ENCODE peak calls at places on chromosomes 4 and X, in eight cellular contexts. G is lung; V is uterus; B is OCI-LY7; C is CD8-positive, alpha-beta T cell; D is astrocyte; M is astrocyte of the spinal cord; U is AG09309. Z is an unnamed sample.

GRCh38 chr4:176814770-176815169 is 22.0 kb upstream of the VEGFC start:
- DNase-seq in C (no peak), B (no peak), G (no peak), M (peak; percentile 47), U (peak; percentile 67), V (no peak), D (peak; percentile 95), Z (no peak)

GRCh38 chrX:36963069-36963808 is 44.9 kb upstream of the FAM47C start:
- DNase-seq in G (no peak), M (no peak), U (no peak), B (no peak), V (no peak), D (no peak), C (no peak), Z (no peak)

GRCh38 chr4:156493858-156494257 is 477.7 kb downstream of the PDGFC start:
- DNase-seq in D (peak; percentile 71), C (no peak), G (no peak), M (no peak), V (no peak), B (no peak), U (no peak), Z (no peak)

GRCh38 chrX:57655065-57655464 is 25.0 kb downstream of the NLRP2B start:
- DNase-seq in B (no peak), M (no peak), C (no peak), U (no peak), G (no peak), D (no peak), V (no peak), Z (no peak)

GRCh38 chr4:176534566-176534965 is 214.8 kb downstream of the SPCS3 start:
- DNase-seq in B (no peak), D (peak; percentile 90), V (no peak), M (peak; percentile 90), G (no peak), C (no peak), U (peak; percentile 48), Z (no peak)

GRCh38 chr4:52071786-52072552 is 20.9 kb downstream of the SPATA18 start:
- DNase-seq in M (no peak), G (no peak), U (no peak), C (no peak), D (no peak), B (no peak), V (no peak), Z (no peak)

GRCh38 chrX:17459596-17459995 is 84.6 kb downstream of the NHS start:
- DNase-seq in C (no peak), B (no peak), M (peak; percentile 45), U (peak; percentile 37), G (no peak), V (no peak), D (peak; percentile 85), Z (no peak)

GRCh38 chr4:99759346-99759984 is 57.2 kb upstream of the DAPP1 start:
- DNase-seq in C (no peak), B (no peak), V (no peak), D (no peak), M (peak; percentile 18), G (no peak), U (no peak), Z (no peak)

GRCh38 chr4:78776031-78776728 is at the start of gene BMP2K:
- DNase-seq in V (peak; percentile 81), D (peak; percentile 48), G (peak; percentile 82), M (peak; percentile 72), U (no peak), B (peak; percentile 88), C (peak; percentile 68), Z (peak; percentile 26)

GRCh38 chr4:8595237-8596087 is 2.9 kb downstream of the CPZ start:
- DNase-seq in U (no peak), D (peak; percentile 12), M (no peak), G (no peak), V (no peak), B (no peak), C (no peak), Z (no peak)

GRCh38 chrX:27976284-27976683 is 5.0 kb downstream of the DCAF8L1 start:
- DNase-seq in C (no peak), M (peak; percentile 16), V (no peak), D (no peak), B (no peak), G (no peak), U (no peak), Z (peak; percentile 72)

GRCh38 chr4:3372264-3372932 is 69.4 kb upstream of the HGFAC start:
- DNase-seq in M (no peak), B (no peak), D (no peak), G (no peak), V (no peak), C (no peak), U (no peak), Z (no peak)

GRCh38 chrX:148874621-148875020 is 374.2 kb downstream of the AFF2 start:
- DNase-seq in V (no peak), G (no peak), D (peak; percentile 57), M (peak; percentile 60), C (no peak), B (no peak), U (no peak), Z (no peak)

GRCh38 chr4:74158561-74159396 is 861 bp downstream of the MTHFD2L start:
- DNase-seq in V (no peak), B (peak; percentile 29), C (no peak), G (no peak), U (no peak), D (peak; percentile 7), M (peak; percentile 37), Z (no peak)

GRCh38 chr4:166104623-166105022 is 231.6 kb downstream of the TLL1 start:
- DNase-seq in C (no peak), B (no peak), D (no peak), V (no peak), U (no peak), M (no peak), G (no peak), Z (no peak)

GRCh38 chr4:38400946-38401345 is 263.1 kb upstream of the KLF3 start:
- DNase-seq in U (no peak), V (no peak), D (peak; percentile 20), C (no peak), M (no peak), B (no peak), G (no peak), Z (no peak)

GRCh38 chr4:113106076-113106475 is 56.6 kb downstream of the ANK2 start:
- DNase-seq in V (no peak), G (no peak), C (no peak), U (peak; percentile 31), M (peak; percentile 62), D (peak; percentile 23), B (no peak), Z (peak; percentile 22)

GRCh38 chr4:38178666-38178995 is 218.4 kb downstream of the PTTG2 start:
- DNase-seq in G (no peak), B (no peak), U (no peak), D (no peak), V (no peak), M (no peak), C (no peak), Z (no peak)

GRCh38 chr4:107077192-107077591 is 41.1 kb upstream of the DKK2 start:
- DNase-seq in M (no peak), B (no peak), U (no peak), V (no peak), C (no peak), D (no peak), G (no peak), Z (no peak)

GRCh38 chrX:8044861-8045434 is 117.7 kb upstream of the PNPLA4 start:
- DNase-seq in G (no peak), D (peak; percentile 76), V (no peak), M (peak; percentile 6), B (no peak), U (no peak), C (no peak), Z (no peak)

GRCh38 chr4:94338681-94339351 is 3.8 kb downstream of the HPGDS start:
- DNase-seq in B (no peak), V (no peak), D (no peak), U (no peak), C (no peak), M (no peak), G (no peak), Z (no peak)

GRCh38 chr4:6298035-6298434 is 28.4 kb downstream of the WFS1 start:
- DNase-seq in U (no peak), G (no peak), B (no peak), C (no peak), V (no peak), D (no peak), M (no peak), Z (no peak)

GRCh38 chr4:2937146-2937857 is 25.9 kb downstream of the NOP14 start:
- DNase-seq in G (peak; percentile 93), V (peak; percentile 21), B (no peak), C (no peak), D (peak; percentile 67), U (no peak), M (peak; percentile 26), Z (peak; percentile 23)

GRCh38 chrX:149630681-149631292 is 805 bp downstream of the TMEM185A start:
- DNase-seq in B (no peak), C (no peak), D (peak; percentile 33), M (peak; percentile 41), V (no peak), G (no peak), U (peak; percentile 18), Z (no peak)

GRCh38 chr4:174244441-174244840 is 39.0 kb downstream of the FBXO8 start:
- DNase-seq in U (no peak), B (no peak), V (no peak), G (no peak), D (peak; percentile 22), C (no peak), M (no peak), Z (no peak)

GRCh38 chrX:73852022-73852421 is 289.0 kb downstream of the CHIC1 start:
- DNase-seq in C (no peak), D (no peak), M (no peak), U (no peak), V (no peak), B (no peak), G (no peak), Z (no peak)
- H3K4me3 ChIP-seq in C (no peak overlapping the region), D (no peak overlapping the region), M (peak overlapping the region; percentile 91), U (peak overlapping the region; percentile 64), V (peak overlapping the region; percentile 39), B (no peak overlapping the region), G (peak overlapping the region; percentile 53), Z (peak overlapping the region; percentile 90)

GRCh38 chr4:82890913-82891727 is at the start of gene SEC31A:
- DNase-seq in C (peak; percentile 97), B (peak; percentile 97), D (peak; percentile 85), G (peak; percentile 96), M (peak; percentile 97), U (peak; percentile 69), V (peak; percentile 95), Z (peak; percentile 64)
- TF ChIP-seq CTCF in C (no peak), B (peak; percentile 44), D (no peak), G (no peak), M (no peak), U (no peak), V (peak; percentile 28), Z (peak; percentile 3)

GRCh38 chr4:186669159-186669720 is 54.4 kb downstream of the FAT1 start:
- DNase-seq in D (peak; percentile 71), V (no peak), G (no peak), M (peak; percentile 78), U (peak; percentile 47), B (peak; percentile 16), C (no peak), Z (peak; percentile 90)
- H3K4me3 ChIP-seq in D (no peak overlapping the region), V (no peak overlapping the region), G (no peak overlapping the region), M (no peak overlapping the region), U (no peak overlapping the region), B (no peak overlapping the region), C (no peak overlapping the region), Z (peak overlapping the region; percentile 46)

DNA sequence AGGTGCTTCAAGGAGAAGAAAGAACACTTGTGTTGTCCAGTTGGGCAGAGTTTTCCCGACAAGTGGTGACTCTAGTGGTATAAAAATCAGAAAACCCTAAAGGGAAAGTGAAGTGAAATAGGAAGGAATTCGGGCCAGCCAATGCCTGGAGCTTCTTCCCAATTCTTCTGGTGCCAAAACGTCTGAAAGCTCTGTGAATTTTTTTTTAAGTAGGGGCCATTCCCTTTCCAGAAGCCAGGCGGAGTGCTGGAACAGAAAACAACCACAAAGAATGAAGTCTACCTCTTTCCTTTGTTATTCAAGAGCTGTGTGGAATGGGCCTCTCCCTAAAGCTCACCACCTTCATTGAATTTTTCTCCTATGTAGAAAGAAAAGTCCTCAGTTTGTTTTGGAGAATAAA is 43.1 kb upstream of the PPARGC1A start:
- DNase-seq in G (no peak), M (peak; percentile 69), C (no peak), V (no peak), D (peak; percentile 67), B (no peak), U (peak; percentile 3), Z (no peak)
- TF ChIP-seq CTCF in G (no peak), M (peak; percentile 58), C (no peak), V (no peak), D (no peak), B (no peak), U (peak; percentile 48), Z (peak; percentile 36)

Z was measured in retinal pigment epithelial cell.